ENCODE peak calls at places on chromosomes 3 and 15, in nine cellular contexts. O is nephron progenitor cell, S is left lung, I is stomach, Y is cardiac muscle cell, H is AG10803, B is esophagus squamous epithelium, N is WTC11, Q is choroid plexus epithelial cell. D is an unnamed sample.

GRCh38 chr3:127393131-127393820 is 105.4 kb upstream of the PRR20G start:
- DNase-seq in I (no peak), O (no peak), H (no peak), B (no peak), S (no peak), N (no peak), Q (no peak), Y (no peak), D (no peak)

GRCh38 chr3:83928391-83928790 is 1030.4 kb upstream of the CADM2 start:
- DNase-seq in H (no peak), N (peak; percentile 36), S (no peak), B (no peak), I (no peak), Y (no peak), O (no peak), Q (peak; percentile 48), D (no peak)

GRCh38 chr15:57159767-57160166 is 216.5 kb upstream of the CGNL1 start:
- DNase-seq in Y (no peak), H (no peak), N (no peak), I (no peak), S (no peak), B (no peak), Q (no peak), O (no peak), D (no peak)

GRCh38 chr3:145272684-145273083 is 888.3 kb downstream of the PLOD2 start:
- DNase-seq in H (peak; percentile 1), B (no peak), Q (peak; percentile 63), S (no peak), O (no peak), Y (peak; percentile 66), I (no peak), N (no peak), D (no peak)

GRCh38 chr3:117548600-117548999 is 839.0 kb downstream of the TUSC7 start:
- DNase-seq in S (no peak), I (no peak), B (no peak), N (no peak), H (no peak), Q (peak; percentile 28), O (no peak), Y (no peak), D (no peak)

GRCh38 chr3:169545606-169546005 is 117.9 kb downstream of the MECOM start:
- DNase-seq in H (no peak), O (no peak), I (no peak), S (no peak), B (no peak), Y (peak; percentile 31), Q (no peak), N (no peak), D (no peak)

GRCh38 chr3:149553781-149554451 is 79.4 kb downstream of the TM4SF4 start:
- DNase-seq in H (peak; percentile 95), Q (peak; percentile 73), O (no peak), I (no peak), Y (peak; percentile 92), N (no peak), B (no peak), S (no peak), D (no peak)

GRCh38 chr15:38474155-38474757 is 20.3 kb downstream of the FAM98B start:
- DNase-seq in Y (peak; percentile 80), Q (peak; percentile 83), B (no peak), N (no peak), I (no peak), H (peak; percentile 87), O (peak; percentile 12), S (no peak), D (no peak)

GRCh38 chr3:181729071-181729915 is 17.6 kb downstream of the SOX2 start:
- DNase-seq in B (no peak), H (no peak), Y (no peak), S (no peak), I (no peak), O (no peak), Q (no peak), N (no peak), D (no peak)

GRCh38 chr3:28907616-28908015 is 373.3 kb upstream of the RBMS3 start:
- DNase-seq in N (no peak), S (no peak), Y (no peak), I (no peak), H (no peak), Q (no peak), O (no peak), B (no peak), D (no peak)

GRCh38 chr3:170670504-170670903 is 84.6 kb upstream of the SLC7A14 start:
- DNase-seq in Y (peak; percentile 20), Q (peak; percentile 35), B (no peak), H (no peak), O (no peak), I (no peak), S (no peak), N (no peak), D (no peak)

GRCh38 chr3:8938021-8938420 is 25.3 kb downstream of the RAD18 start:
- DNase-seq in Q (peak; percentile 79), Y (peak; percentile 65), H (peak; percentile 45), S (no peak), N (no peak), O (no peak), B (no peak), I (no peak), D (no peak)

GRCh38 chr3:116607205-116607604 is 102.4 kb upstream of the TUSC7 start:
- DNase-seq in O (no peak), S (peak; percentile 36), Q (no peak), H (no peak), B (no peak), Y (no peak), I (no peak), N (no peak), D (no peak)

GRCh38 chr3:113534365-113534764 is 2.0 kb downstream of the SIDT1 start:
- DNase-seq in O (no peak), Q (no peak), N (no peak), I (no peak), H (no peak), B (no peak), S (no peak), Y (no peak), D (no peak)

GRCh38 chr3:55571216-55571813 is 84.2 kb upstream of the WNT5A start:
- DNase-seq in I (no peak), O (no peak), Q (no peak), N (no peak), B (no peak), Y (no peak), S (no peak), H (no peak), D (no peak)

GRCh38 chr3:55572816-55573215 is 85.7 kb upstream of the WNT5A start:
- DNase-seq in Q (no peak), N (no peak), O (no peak), B (no peak), H (no peak), S (no peak), Y (no peak), I (no peak), D (no peak)

GRCh38 chr3:55570361-55570760 is 83.3 kb upstream of the WNT5A start:
- DNase-seq in Q (peak; percentile 53), B (no peak), H (no peak), Y (peak; percentile 69), N (no peak), S (no peak), I (no peak), O (no peak), D (no peak)

GRCh38 chr3:55574671-55575070 is 87.6 kb upstream of the WNT5A start:
- DNase-seq in I (no peak), B (no peak), N (no peak), Y (no peak), H (no peak), O (no peak), S (no peak), Q (no peak), D (no peak)

DNA sequence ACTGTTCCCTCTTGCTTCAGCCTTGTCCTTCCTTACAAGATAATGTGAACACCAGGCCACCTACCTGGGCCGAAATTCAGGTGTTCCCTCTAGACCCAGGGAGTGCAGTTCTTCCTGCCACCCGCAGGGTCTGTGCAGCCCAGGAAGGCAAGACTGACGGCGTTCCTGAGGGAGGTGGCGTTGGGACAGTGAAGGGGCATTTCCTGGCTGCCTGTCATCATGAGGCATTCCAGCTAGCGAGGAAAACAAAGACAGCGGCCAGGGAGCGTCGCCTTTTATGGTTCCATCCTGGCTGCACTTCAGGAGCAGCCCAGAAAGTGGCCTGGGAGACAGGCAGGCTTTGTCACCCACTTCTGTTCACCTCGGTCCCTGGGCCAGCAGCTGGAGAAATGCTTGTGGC is 84.8 kb upstream of the WNT5A start:
- DNase-seq in H (peak; percentile 34), I (no peak), Q (no peak), B (no peak), O (peak; percentile 49), S (peak; percentile 70), N (peak; percentile 79), Y (peak; percentile 26), D (no peak)
- TF ChIP-seq CTCF in H (peak; percentile 14), I (no peak), Q (peak; percentile 15), B (peak; percentile 52), O (peak; percentile 43), S (no peak), N (no peak), Y (no peak), D (peak; percentile 44)

GRCh38 chr3:185145511-185145910 is 7.3 kb downstream of the C3orf70 start:
- DNase-seq in Y (no peak), I (no peak), O (no peak), H (no peak), B (no peak), S (no peak), Q (no peak), N (no peak), D (no peak)
- TF ChIP-seq CTCF in Y (no peak), I (no peak), O (no peak), H (no peak), B (no peak), S (no peak), Q (no peak), N (no peak), D (no peak)

GRCh38 chr3:41202834-41203345 is 3.6 kb downstream of the CTNNB1 start:
- DNase-seq in Y (peak; percentile 73), N (no peak), Q (peak; percentile 69), S (no peak), B (no peak), O (no peak), H (peak; percentile 61), I (no peak), D (no peak)
- TF ChIP-seq CTCF in Y (peak; percentile 51), N (no peak), Q (peak; percentile 26), S (no peak), B (peak; percentile 40), O (no peak), H (peak; percentile 60), I (no peak), D (peak; percentile 55)

GRCh38 chr3:157159037-157159761 is 748 bp downstream of the CCNL1 start:
- DNase-seq in I (peak; percentile 64), B (no peak), N (peak; percentile 65), H (peak; percentile 46), Q (peak; percentile 45), O (peak; percentile 81), Y (peak; percentile 65), S (peak; percentile 94), D (peak; percentile 57)
- TF ChIP-seq CTCF in I (no peak), B (no peak), N (no peak), H (peak; percentile 11), Q (no peak), O (no peak), Y (no peak), S (no peak), D (peak; percentile 42)

GRCh38 chr3:57078366-57079220 is 18.1 kb downstream of the SPATA12 start:
- DNase-seq in N (peak; percentile 36), Y (peak; percentile 86), S (peak; percentile 85), Q (peak; percentile 86), I (peak; percentile 49), O (peak; percentile 58), B (no peak), H (peak; percentile 76), D (peak; percentile 47)
- TF ChIP-seq CTCF in N (no peak), Y (no peak), S (no peak), Q (no peak), I (no peak), O (no peak), B (no peak), H (peak; percentile 12), D (peak; percentile 29)